ENCODE peak calls at places on chromosomes 7 and 10, in nine cellular contexts. J is GM03348; Y is HuH-7.5; U is T-cell; G is OCI-LY7; E is GM12891; B is T-helper 2 cell; K is stimulated activated CD4-positive, alpha-beta T cell treated with anti-CD3 and anti-CD28 coated beads, Interleukin-15, amount 100 ng/mL, for 24 hours; Z is left cardiac atrium. Q is an unnamed sample.

GRCh38 chr7:23712368-23713284 is 2.6 kb downstream of the STK31 start:
- DNase-seq in E (peak; percentile 15), B (no peak), G (peak; percentile 67), U (no peak), J (peak; percentile 69), K (no peak), Z (no peak), Y (peak; percentile 52), Q (peak; percentile 47)

GRCh38 chr10:60951272-60951724 is 7.3 kb upstream of the RHOBTB1 start:
- DNase-seq in G (no peak), U (no peak), B (no peak), J (no peak), Y (no peak), K (no peak), Z (no peak), E (no peak), Q (no peak)

GRCh38 chr7:54477083-54477482 is 65.1 kb upstream of the VSTM2A start:
- DNase-seq in K (no peak), Y (no peak), Z (no peak), E (no peak), J (no peak), U (no peak), G (peak; percentile 1), B (no peak), Q (no peak)

GRCh38 chr10:72487521-72487920 is 132.8 kb upstream of the DNAJB12 start:
- DNase-seq in Z (no peak), Y (no peak), E (no peak), G (no peak), B (no peak), J (no peak), K (no peak), U (no peak), Q (no peak)

GRCh38 chr10:357201-357950 is 222.1 kb downstream of the ZMYND11 start:
- DNase-seq in E (no peak), G (no peak), K (no peak), Z (no peak), Y (no peak), B (no peak), J (no peak), U (no peak), Q (no peak)

GRCh38 chr10:112792487-112793196 is 157.4 kb upstream of the TCF7L2 start:
- DNase-seq in E (no peak), G (no peak), B (no peak), J (peak; percentile 75), Y (no peak), K (no peak), U (no peak), Z (peak; percentile 64), Q (no peak)

GRCh38 chr10:31961264-31961663 is 32.6 kb upstream of the ARHGAP12 start:
- DNase-seq in U (no peak), J (no peak), Z (peak; percentile 29), E (no peak), Y (no peak), G (no peak), K (no peak), B (no peak), Q (no peak)

GRCh38 chr7:143391462-143392404 is 10.6 kb downstream of the ZYX start:
- DNase-seq in Y (no peak), B (no peak), E (no peak), G (no peak), J (peak; percentile 83), U (no peak), K (no peak), Z (peak; percentile 83), Q (no peak)

GRCh38 chr7:43018446-43018845 is 86.3 kb downstream of the MRPL32 start:
- DNase-seq in G (no peak), J (no peak), K (no peak), Y (no peak), U (no peak), B (no peak), Z (no peak), E (no peak), Q (no peak)

GRCh38 chr7:31049001-31049765 is 2.9 kb upstream of the ADCYAP1R1 start:
- DNase-seq in K (no peak), G (no peak), J (no peak), U (no peak), B (no peak), E (no peak), Y (no peak), Z (no peak), Q (no peak)

GRCh38 chr10:18005781-18006456 is 54.2 kb downstream of the SLC39A12 start:
- DNase-seq in Y (no peak), K (no peak), E (no peak), G (no peak), J (peak; percentile 27), Z (no peak), B (no peak), U (no peak), Q (no peak)

GRCh38 chr7:99424932-99425730 is 13.5 kb downstream of the PTCD1 start:
- DNase-seq in K (no peak), U (no peak), G (no peak), B (no peak), E (no peak), Z (peak; percentile 16), J (no peak), Y (no peak), Q (no peak)

GRCh38 chr10:47253651-47254375 is 46.2 kb upstream of the GDF10 start:
- DNase-seq in B (no peak), U (no peak), K (no peak), E (no peak), G (no peak), Y (no peak), Z (peak; percentile 71), J (peak; percentile 84), Q (no peak)

GRCh38 chr7:139060838-139061237 is 25.0 kb upstream of the ZC3HAV1L start:
- DNase-seq in U (no peak), B (no peak), Z (no peak), Y (no peak), J (no peak), K (no peak), G (no peak), E (no peak), Q (no peak)

GRCh38 chr10:17910144-17910789 is 41.5 kb upstream of the SLC39A12 start:
- DNase-seq in B (no peak), G (peak; percentile 50), Z (peak; percentile 43), U (no peak), Y (no peak), K (peak; percentile 14), E (no peak), J (peak; percentile 65), Q (peak; percentile 15)

GRCh38 chr7:80611779-80612178 is 26.7 kb upstream of the CD36 start:
- DNase-seq in E (no peak), G (no peak), K (no peak), J (peak; percentile 13), Y (no peak), B (no peak), U (no peak), Z (peak; percentile 56), Q (no peak)

GRCh38 chr10:103879831-103880230 is 24.5 kb upstream of the SH3PXD2A start:
- DNase-seq in U (no peak), G (no peak), J (no peak), Z (no peak), K (no peak), E (no peak), Y (no peak), B (no peak), Q (no peak)

GRCh38 chr10:17544465-17544864 is 72.7 kb downstream of the HACD1 start:
- DNase-seq in K (no peak), E (no peak), U (no peak), Z (no peak), G (no peak), B (no peak), Y (no peak), J (no peak), Q (no peak)

GRCh38 chr10:126523071-126523470 is 134.8 kb upstream of the ADAM12 start:
- DNase-seq in B (no peak), K (no peak), E (no peak), Z (no peak), J (no peak), U (no peak), G (no peak), Y (no peak), Q (no peak)

GRCh38 chr10:129710510-129710847 is 243.4 kb downstream of the MGMT start:
- DNase-seq in J (no peak), Y (peak; percentile 57), U (no peak), K (no peak), G (no peak), Z (no peak), B (no peak), E (no peak), Q (no peak)

GRCh38 chr7:70506463-70506862 is 625.5 kb upstream of the GALNT17 start:
- DNase-seq in Y (no peak), B (no peak), Z (peak; percentile 27), K (no peak), J (no peak), E (no peak), U (peak; percentile 0), G (peak; percentile 52), Q (peak; percentile 16)

GRCh38 chr10:119149723-119150122 is 15.8 kb downstream of the SFXN4 start:
- DNase-seq in Y (no peak), U (no peak), K (no peak), J (no peak), B (no peak), E (no peak), Z (no peak), G (no peak), Q (no peak)

GRCh38 chr7:131521651-131522163 is 34.7 kb downstream of the PODXL start:
- DNase-seq in E (no peak), J (peak; percentile 35), U (no peak), B (no peak), G (no peak), K (no peak), Z (peak; percentile 71), Y (no peak), Q (no peak)

GRCh38 chr10:3477683-3478082 is 305.1 kb upstream of the PITRM1 start:
- DNase-seq in E (no peak), K (no peak), Z (no peak), G (no peak), Y (no peak), U (no peak), J (peak; percentile 47), B (no peak), Q (no peak)

GRCh38 chr10:128125416-128125943 is 743 bp downstream of the MKI67 start:
- DNase-seq in Y (no peak), B (no peak), K (peak; percentile 58), Z (no peak), E (no peak), J (no peak), G (peak; percentile 47), U (no peak), Q (no peak)

GRCh38 chr7:55154096-55154495 is 135.3 kb downstream of the EGFR start:
- DNase-seq in K (no peak), E (no peak), B (no peak), U (no peak), Y (no peak), G (no peak), Z (no peak), J (no peak), Q (no peak)

GRCh38 chr7:29806793-29807178 is 478 bp downstream of the WIPF3 start:
- DNase-seq in E (no peak), U (no peak), G (no peak), K (no peak), Z (no peak), B (no peak), J (no peak), Y (peak; percentile 31), Q (no peak)

GRCh38 chr10:14648042-14648765 is 126.5 kb downstream of the FAM107B start:
- DNase-seq in B (peak; percentile 28), U (peak; percentile 71), E (peak; percentile 49), K (peak; percentile 76), Y (no peak), G (peak; percentile 94), Z (peak; percentile 72), J (peak; percentile 58), Q (no peak)

GRCh38 chr10:120643373-120643772 is 186.3 kb downstream of the PLPP4 start:
- DNase-seq in J (no peak), E (no peak), Y (no peak), U (no peak), Z (no peak), B (no peak), G (no peak), K (no peak), Q (no peak)

GRCh38 chr10:508726-509125 is 180.7 kb downstream of the DIP2C start:
- DNase-seq in Z (no peak), G (no peak), B (no peak), U (no peak), Y (no peak), E (no peak), K (no peak), J (no peak), Q (no peak)

GRCh38 chr7:38518516-38518915 is 112.7 kb downstream of the AMPH start:
- DNase-seq in Z (no peak), K (no peak), E (no peak), B (no peak), J (peak; percentile 19), U (no peak), Y (no peak), G (no peak), Q (no peak)

Q was measured in NT2/D1.